ENCODE peak calls at places on chromosomes 2 and 18, in nine cellular contexts. A is heart left ventricle, Q is breast epithelium, R is fibroblast of lung, L is IMR-90, J is mesendoderm, I is hepatocyte, G is A549, S is psoas muscle. T is an unnamed sample.
A peak's percentile ranks its signal among the peaks of the same experiment; 100 is the strongest.

GRCh38 chr2:136384541-136385303 is 266.8 kb upstream of the CXCR4 start:
- DNase-seq in R (peak; percentile 23), L (peak; percentile 5), G (peak; percentile 33), A (no peak), Q (no peak), J (peak; percentile 66), I (peak; percentile 65), S (no peak), T (peak; percentile 70)

GRCh38 chr18:32086866-32087265 is 4.8 kb upstream of the RNF138 start:
- DNase-seq in L (peak; percentile 76), G (no peak), J (no peak), Q (no peak), A (no peak), I (no peak), S (no peak), R (no peak), T (no peak)

GRCh38 chr18:29377346-29377745 is 1200.4 kb upstream of the CDH2 start:
- DNase-seq in A (no peak), S (no peak), L (no peak), G (no peak), R (no peak), I (no peak), Q (no peak), J (no peak), T (no peak)

GRCh38 chr18:49697757-49698595 is 115.4 kb downstream of the ACAA2 start:
- DNase-seq in Q (no peak), G (no peak), L (peak; percentile 53), I (no peak), R (no peak), J (peak; percentile 91), A (no peak), S (no peak), T (no peak)

GRCh38 chr2:57180042-57180567 is 866.5 kb upstream of the VRK2 start:
- DNase-seq in J (peak; percentile 21), S (no peak), L (peak; percentile 8), Q (no peak), A (no peak), I (no peak), R (peak; percentile 36), G (no peak), T (no peak)

GRCh38 chr2:65532937-65533336 is 100.5 kb upstream of the SPRED2 start:
- DNase-seq in L (no peak), J (no peak), G (no peak), A (no peak), R (no peak), Q (no peak), S (no peak), I (no peak), T (no peak)

GRCh38 chr2:219570924-219571310 is 422 bp downstream of the OBSL1 start:
- DNase-seq in J (no peak), L (peak; percentile 12), I (peak; percentile 66), Q (no peak), R (peak; percentile 25), S (no peak), G (no peak), A (no peak), T (no peak)

GRCh38 chr18:41311571-41312240 is 643.3 kb upstream of the PIK3C3 start:
- DNase-seq in G (no peak), R (no peak), I (no peak), J (peak; percentile 17), L (no peak), Q (no peak), S (no peak), A (no peak), T (no peak)

GRCh38 chr2:37005118-37005868 is 39.0 kb upstream of the STRN start:
- DNase-seq in J (peak; percentile 78), G (peak; percentile 40), I (peak; percentile 28), S (no peak), L (peak; percentile 23), Q (no peak), R (peak; percentile 39), A (no peak), T (peak; percentile 43)

GRCh38 chr2:114010001-114010400 is 120.1 kb downstream of the ACTR3 start:
- DNase-seq in Q (no peak), A (no peak), R (no peak), S (no peak), J (no peak), I (no peak), G (no peak), L (peak; percentile 50), T (no peak)

GRCh38 chr2:1800716-1801388 is 56.5 kb upstream of the PXDN start:
- DNase-seq in J (no peak), G (no peak), I (no peak), R (no peak), L (no peak), S (no peak), Q (no peak), A (no peak), T (no peak)

GRCh38 chr2:71471276-71471675 is 17.9 kb downstream of the DYSF start:
- DNase-seq in S (no peak), R (no peak), I (no peak), J (no peak), G (no peak), L (peak; percentile 59), A (no peak), Q (no peak), T (no peak)

GRCh38 chr2:40371525-40372277 is 80.2 kb downstream of the SLC8A1 start:
- DNase-seq in R (peak; percentile 69), S (peak; percentile 43), I (peak; percentile 41), L (peak; percentile 90), Q (no peak), A (peak; percentile 22), J (peak; percentile 81), G (no peak), T (no peak)

GRCh38 chr2:152505495-152505906 is 170.5 kb downstream of the FMNL2 start:
- DNase-seq in Q (no peak), R (peak; percentile 55), I (no peak), J (no peak), S (peak; percentile 57), L (peak; percentile 41), A (peak; percentile 57), G (peak; percentile 88), T (no peak)

GRCh38 chr2:6011871-6012380 is 319.7 kb downstream of the SOX11 start:
- DNase-seq in J (peak; percentile 21), L (no peak), A (no peak), S (no peak), I (peak; percentile 11), R (no peak), Q (no peak), G (no peak), T (no peak)

GRCh38 chr18:3660719-3661118 is 210.7 kb downstream of the TGIF1 start:
- DNase-seq in L (no peak), S (no peak), A (no peak), G (no peak), I (no peak), J (no peak), R (no peak), Q (no peak), T (no peak)

GRCh38 chr18:47917923-47918610 is 12.4 kb downstream of the SMAD2 start:
- DNase-seq in I (no peak), A (no peak), R (no peak), G (no peak), L (no peak), J (peak; percentile 76), S (no peak), Q (no peak), T (no peak)
- H3K4me1 ChIP-seq in I (peaks cover 9% of the 10 kb centered on the region), A (no peaks in the 10 kb centered on the region), R (no peaks in the 10 kb centered on the region), G (peaks cover 100% of the 10 kb centered on the region), L (no peaks in the 10 kb centered on the region), J (peaks cover 12% of the 10 kb centered on the region), S (peaks cover 45% of the 10 kb centered on the region), Q (no peaks in the 10 kb centered on the region), T (peaks cover 77% of the 10 kb centered on the region)

GRCh38 chr2:238228700-238229099 is 11.1 kb downstream of the HES6 start:
- DNase-seq in L (peak; percentile 25), I (peak; percentile 58), Q (no peak), R (no peak), A (no peak), J (no peak), S (no peak), G (no peak), T (no peak)

GRCh38 chr2:238231251-238231793 is 8.5 kb downstream of the HES6 start:
- DNase-seq in S (peak; percentile 92), Q (no peak), R (peak; percentile 67), A (peak; percentile 84), L (peak; percentile 44), J (peak; percentile 83), I (peak; percentile 83), G (peak; percentile 38), T (peak; percentile 83)

GRCh38 chr2:238231809-238232208 is 8.0 kb downstream of the HES6 start:
- DNase-seq in Q (no peak), G (no peak), J (no peak), S (no peak), I (no peak), A (no peak), L (no peak), R (no peak), T (no peak)

GRCh38 chr2:238233625-238234024 is 6.2 kb downstream of the HES6 start:
- DNase-seq in R (no peak), I (no peak), G (no peak), L (no peak), S (no peak), Q (no peak), A (no peak), J (no peak), T (no peak)

DNA sequence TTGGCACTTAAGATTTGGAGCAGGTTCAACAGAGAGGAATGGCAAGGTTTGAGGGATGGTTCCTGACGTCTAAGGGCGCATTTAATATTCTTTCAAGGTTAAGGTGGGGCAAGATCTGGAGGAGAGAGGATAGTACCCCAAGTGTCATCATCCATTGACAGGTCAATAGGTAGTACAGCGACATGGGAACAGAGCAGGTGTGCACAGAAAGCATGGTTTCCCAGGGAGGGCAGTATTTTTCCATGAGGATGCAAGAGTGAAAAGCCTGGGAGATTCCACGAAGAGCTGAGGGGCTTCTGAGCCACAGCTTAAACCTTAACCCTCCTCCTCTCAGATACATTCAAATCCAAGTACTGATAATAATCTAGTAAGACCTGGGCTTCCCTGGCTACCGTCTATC is 9.1 kb downstream of the HES6 start:
- DNase-seq in I (no peak), R (no peak), J (no peak), L (no peak), Q (no peak), G (no peak), A (no peak), S (no peak), T (no peak)
- H3K4me3 ChIP-seq in I (peak overlapping the region; percentile 92), R (no peak overlapping the region), J (no peak overlapping the region), L (no peak overlapping the region), Q (peak overlapping the region; percentile 56), G (no peak overlapping the region), A (peak overlapping the region; percentile 56), S (peak overlapping the region; percentile 64), T (peak overlapping the region; percentile 55)

DNA sequence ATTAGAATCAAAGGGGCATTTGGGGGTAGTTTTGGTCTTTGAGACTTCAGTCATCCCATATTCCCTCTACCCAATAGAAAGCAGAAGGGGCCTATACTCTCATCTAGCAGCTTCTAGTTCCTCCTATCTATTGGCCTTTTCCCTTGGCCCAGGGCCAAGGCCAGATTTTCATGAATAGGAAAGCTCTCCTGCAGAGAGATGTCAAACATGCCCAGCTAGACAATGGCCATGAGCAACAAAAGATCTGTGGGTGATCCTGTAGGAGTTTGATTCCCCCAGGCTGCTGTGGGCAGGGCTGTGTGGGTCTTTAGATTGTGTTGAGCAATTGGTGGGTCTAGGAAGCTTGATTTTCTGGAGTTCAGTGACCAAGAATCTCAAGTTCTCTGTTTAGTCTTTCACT is 2.9 kb upstream of the ADCYAP1 start:
- DNase-seq in A (no peak), S (no peak), G (no peak), I (no peak), Q (no peak), R (no peak), L (no peak), J (no peak), T (no peak)
- H3K27ac ChIP-seq in A (no peak overlapping the region), S (no peak overlapping the region), G (no peak overlapping the region), I (no peak overlapping the region), Q (no peak overlapping the region), R (no peak overlapping the region), L (no peak overlapping the region), J (no peak overlapping the region), T (no peak overlapping the region)

GRCh38 chr2:45843136-45843535 is 191.7 kb downstream of the PRKCE start:
- DNase-seq in I (no peak), A (no peak), L (no peak), J (no peak), R (no peak), G (no peak), Q (no peak), S (no peak), T (no peak)
- H3K4me1 ChIP-seq in I (peaks cover 4% of the 10 kb centered on the region), A (peaks cover 7% of the 10 kb centered on the region), L (peaks cover 2% of the 10 kb centered on the region), J (no peaks in the 10 kb centered on the region), R (peaks cover 10% of the 10 kb centered on the region), G (no peaks in the 10 kb centered on the region), Q (no peaks in the 10 kb centered on the region), S (no peaks in the 10 kb centered on the region), T (no peaks in the 10 kb centered on the region)